ENCODE peak calls at places on chromosome 14, in nine cellular contexts. F, R, P, H, J, X, E, A and T are unnamed samples.

GRCh38 chr14:74838141-74838540 is 37.8 kb downstream of the PROX2 start:
- DNase-seq in F (no peak), R (no peak), P (no peak), H (no peak), J (no peak), X (no peak), E (no peak), A (no peak), T (no peak)

GRCh38 chr14:88233915-88234314 is 89.2 kb downstream of the KCNK10 start:
- DNase-seq in F (no peak), R (peak), P (peak), H (no peak), J (no peak), X (no peak), E (no peak), A (no peak), T (peak)

GRCh38 chr14:36268957-36269734 is 51.3 kb downstream of the MBIP start:
- DNase-seq in F (no peak), R (no peak), P (no peak), H (peak), J (no peak), X (no peak), E (no peak), A (peak), T (no peak)

GRCh38 chr14:104281768-104282301 is 143.4 kb downstream of the KIF26A start:
- DNase-seq in F (no peak), R (no peak), P (no peak), H (no peak), J (no peak), X (peak), E (no peak), A (no peak), T (peak)

GRCh38 chr14:75660238-75660629 is 442 bp downstream of the ERG28 start:
- DNase-seq in F (no peak), R (no peak), P (no peak), H (no peak), J (no peak), X (no peak), E (no peak), A (no peak), T (no peak)

GRCh38 chr14:71534506-71534905 is 397.7 kb upstream of the RGS6 start:
- DNase-seq in F (no peak), R (peak), P (no peak), H (no peak), J (no peak), X (no peak), E (no peak), A (no peak), T (no peak)

GRCh38 chr14:73696466-73697390 is 17.5 kb downstream of the PNMA1 start:
- DNase-seq in F (no peak), R (no peak), P (peak), H (no peak), J (peak), X (no peak), E (no peak), A (no peak), T (no peak)

GRCh38 chr14:93036652-93037341 is 78.9 kb downstream of the ITPK1 start:
- DNase-seq in F (no peak), R (no peak), P (no peak), H (no peak), J (no peak), X (no peak), E (no peak), A (peak), T (no peak)

GRCh38 chr14:81625343-81625742 is 91.7 kb upstream of the SEL1L start:
- DNase-seq in F (no peak), R (peak), P (peak), H (no peak), J (no peak), X (no peak), E (no peak), A (peak), T (no peak)

GRCh38 chr14:20671597-20672283 is 12.6 kb upstream of the RNASE4 start:
- DNase-seq in F (no peak), R (no peak), P (no peak), H (no peak), J (no peak), X (no peak), E (no peak), A (no peak), T (no peak)

GRCh38 chr14:76904100-76904739 is 78.0 kb downstream of the LRRC74A start:
- DNase-seq in F (no peak), R (no peak), P (peak), H (no peak), J (peak), X (peak), E (no peak), A (no peak), T (no peak)

GRCh38 chr14:57617510-57617909 is 123.9 kb upstream of the CCDC198 start:
- DNase-seq in F (no peak), R (no peak), P (peak), H (no peak), J (no peak), X (no peak), E (no peak), A (peak), T (no peak)

GRCh38 chr14:90757452-90757851 is 58.8 kb downstream of the TTC7B start:
- DNase-seq in F (no peak), R (peak), P (no peak), H (no peak), J (no peak), X (no peak), E (no peak), A (no peak), T (no peak)

GRCh38 chr14:52551696-52552062 is 626 bp downstream of the TXNDC16 start:
- DNase-seq in F (no peak), R (peak), P (peak), H (peak), J (peak), X (no peak), E (no peak), A (peak), T (peak)

GRCh38 chr14:89242871-89243270 is 174.2 kb downstream of the FOXN3 start:
- DNase-seq in F (no peak), R (no peak), P (no peak), H (no peak), J (no peak), X (no peak), E (no peak), A (no peak), T (no peak)

GRCh38 chr14:67999693-68000384 is 180.3 kb downstream of the RAD51B start:
- DNase-seq in F (no peak), R (no peak), P (peak), H (no peak), J (peak), X (no peak), E (no peak), A (no peak), T (no peak)

GRCh38 chr14:97332591-97332984 is 535.4 kb downstream of the VRK1 start:
- DNase-seq in F (no peak), R (no peak), P (no peak), H (no peak), J (no peak), X (no peak), E (no peak), A (no peak), T (no peak)

GRCh38 chr14:73262427-73263183 is 25.3 kb downstream of the PAPLN start:
- DNase-seq in F (no peak), R (no peak), P (no peak), H (no peak), J (no peak), X (no peak), E (no peak), A (no peak), T (no peak)

GRCh38 chr14:61625171-61625570 is 70.1 kb upstream of the HIF1A start:
- DNase-seq in F (no peak), R (no peak), P (peak), H (no peak), J (peak), X (no peak), E (no peak), A (no peak), T (no peak)

GRCh38 chr14:97602438-97603117 is 805.4 kb downstream of the VRK1 start:
- DNase-seq in F (no peak), R (no peak), P (no peak), H (peak), J (no peak), X (no peak), E (no peak), A (no peak), T (no peak)

GRCh38 chr14:33348510-33348909 is 409.8 kb downstream of the NPAS3 start:
- DNase-seq in F (no peak), R (no peak), P (no peak), H (no peak), J (no peak), X (no peak), E (no peak), A (no peak), T (no peak)

GRCh38 chr14:93034671-93034994 is 81.1 kb downstream of the ITPK1 start:
- DNase-seq in F (no peak), R (no peak), P (no peak), H (no peak), J (no peak), X (no peak), E (no peak), A (no peak), T (no peak)

GRCh38 chr14:98926151-98926550 is 345.8 kb downstream of the BCL11B start:
- DNase-seq in F (no peak), R (no peak), P (no peak), H (no peak), J (no peak), X (no peak), E (no peak), A (no peak), T (no peak)

GRCh38 chr14:101713641-101714349 is 47.7 kb upstream of the PPP2R5C start:
- DNase-seq in F (no peak), R (no peak), P (no peak), H (no peak), J (no peak), X (no peak), E (no peak), A (no peak), T (peak)

GRCh38 chr14:90488256-90488655 is 91.4 kb downstream of the CALM1 start:
- DNase-seq in F (no peak), R (no peak), P (no peak), H (no peak), J (no peak), X (no peak), E (no peak), A (no peak), T (no peak)

GRCh38 chr14:23346693-23347405 is 5.8 kb downstream of the SLC22A17 start:
- DNase-seq in F (no peak), R (no peak), P (no peak), H (no peak), J (no peak), X (no peak), E (no peak), A (no peak), T (no peak)

GRCh38 chr14:80434574-80435321 is 223.4 kb upstream of the DIO2 start:
- DNase-seq in F (no peak), R (no peak), P (peak), H (peak), J (no peak), X (no peak), E (no peak), A (no peak), T (no peak)

GRCh38 chr14:32469388-32470160 is 140.5 kb downstream of the AKAP6 start:
- DNase-seq in F (no peak), R (peak), P (peak), H (peak), J (no peak), X (no peak), E (no peak), A (no peak), T (no peak)

GRCh38 chr14:99872786-99873440 is 79.7 kb downstream of the EML1 start:
- DNase-seq in F (no peak), R (no peak), P (no peak), H (no peak), J (no peak), X (no peak), E (no peak), A (peak), T (no peak)

GRCh38 chr14:105069887-105070759 is 4.9 kb upstream of the GPR132 start:
- DNase-seq in F (no peak), R (no peak), P (no peak), H (no peak), J (no peak), X (peak), E (peak), A (no peak), T (no peak)

GRCh38 chr14:55532645-55533309 is 47.2 kb upstream of the KTN1 start:
- DNase-seq in F (no peak), R (no peak), P (no peak), H (no peak), J (no peak), X (no peak), E (no peak), A (peak), T (no peak)

GRCh38 chr14:104093366-104094055 is 8.0 kb downstream of the ASPG start:
- DNase-seq in F (no peak), R (no peak), P (no peak), H (no peak), J (no peak), X (peak), E (no peak), A (no peak), T (no peak)